ENCODE peak calls at places on chromosome 6, in eight cellular contexts. K is activated T-cell treated with anti-CD3 and anti-CD28 coated beads, Interleukin-2, amount 50 U/mL, for 72 hours; G is SW480; C is amniotic stem cell; D is NCI-H1436; B is left colon; T is astrocyte of the hippocampus; Z is germinal center. V is an unnamed sample.

GRCh38 chr6:47741807-47742206 is 40.0 kb upstream of the OPN5 start:
- DNase-seq in B (peak; percentile 22), G (peak; percentile 11), K (no peak), D (no peak), C (no peak), T (peak; percentile 84), Z (no peak), V (peak; percentile 44)

GRCh38 chr6:124949706-124950105 is 12.5 kb upstream of the RNF217 start:
- DNase-seq in K (no peak), T (no peak), C (no peak), D (no peak), Z (no peak), B (no peak), G (no peak), V (no peak)

GRCh38 chr6:26246553-26246952 is 118.4 kb upstream of the BTN3A2 start:
- DNase-seq in G (no peak), C (no peak), Z (no peak), B (no peak), D (no peak), T (no peak), K (no peak), V (no peak)

GRCh38 chr6:56689114-56689513 is 46.4 kb upstream of the DST start:
- DNase-seq in G (no peak), K (no peak), B (no peak), C (no peak), Z (no peak), D (no peak), T (no peak), V (no peak)

GRCh38 chr6:106468935-106469334 is 108.4 kb downstream of the CRYBG1 start:
- DNase-seq in G (no peak), D (no peak), K (no peak), Z (no peak), C (no peak), B (no peak), T (no peak), V (no peak)

GRCh38 chr6:132286298-132287019 is 114.8 kb downstream of the MOXD1 start:
- DNase-seq in T (no peak), G (no peak), K (no peak), B (peak; percentile 28), D (no peak), Z (no peak), C (no peak), V (no peak)

GRCh38 chr6:111129003-111129402 is 41.7 kb downstream of the SLC16A10 start:
- DNase-seq in D (no peak), C (no peak), K (no peak), Z (no peak), G (no peak), T (peak; percentile 83), B (no peak), V (peak; percentile 45)

GRCh38 chr6:111852704-111853103 is 20.5 kb downstream of the FYN start:
- DNase-seq in C (no peak), B (no peak), G (no peak), K (no peak), T (no peak), D (no peak), Z (no peak), V (peak; percentile 55)

GRCh38 chr6:116973992-116974391 is 97.0 kb downstream of the RFX6 start:
- DNase-seq in T (no peak), K (no peak), D (no peak), C (no peak), Z (no peak), B (no peak), G (no peak), V (no peak)

V was measured in astrocyte of the spinal cord.